ENCODE peak calls at places on chromosome 15, in six cellular contexts. C is AG09319, H is IMR-90, S is BJ, G is heart right ventricle, R is stomach. A is an unnamed sample.

GRCh38 chr15:35719964-35720507 is 174.1 kb upstream of the DPH6 start:
- DNase-seq in C (no peak), H (peak), S (no peak), G (no peak), R (no peak), A (no peak)

GRCh38 chr15:75167588-75168076 is 34.0 kb upstream of the C15orf39 start:
- DNase-seq in C (no peak), H (peak), S (no peak), G (no peak), R (no peak), A (peak)

GRCh38 chr15:27361418-27361817 is 390.4 kb downstream of the GABRG3 start:
- DNase-seq in C (no peak), H (no peak), S (no peak), G (no peak), R (no peak), A (no peak)

GRCh38 chr15:25173241-25174028 is 218.6 kb downstream of the SNRPN start:
- DNase-seq in C (no peak), H (no peak), S (no peak), G (peak), R (peak), A (no peak)

GRCh38 chr15:59284768-59285368 is 78.2 kb downstream of the LDHAL6B start:
- DNase-seq in C (no peak), H (no peak), S (no peak), G (no peak), R (no peak), A (no peak)

GRCh38 chr15:70530906-70531305 is 232.5 kb downstream of the UACA start:
- DNase-seq in C (no peak), H (no peak), S (no peak), G (no peak), R (no peak), A (no peak)

GRCh38 chr15:67880651-67881182 is 40.9 kb upstream of the RNU6-1 start:
- DNase-seq in C (no peak), H (peak), S (no peak), G (no peak), R (peak), A (no peak)

GRCh38 chr15:90701048-90701447 is 16.1 kb upstream of the BLM start:
- DNase-seq in C (no peak), H (no peak), S (no peak), G (no peak), R (no peak), A (no peak)

GRCh38 chr15:58440181-58440910 is 8.6 kb downstream of the LIPC start:
- DNase-seq in C (no peak), H (peak), S (peak), G (no peak), R (peak), A (no peak)

GRCh38 chr15:67079361-67079760 is 14.0 kb downstream of the SMAD3 start:
- DNase-seq in C (no peak), H (peak), S (no peak), G (no peak), R (no peak), A (no peak)

GRCh38 chr15:51223771-51224229 is 114.6 kb downstream of the CYP19A1 start:
- DNase-seq in C (peak), H (peak), S (peak), G (no peak), R (no peak), A (no peak)

GRCh38 chr15:63061971-63062370 is 19.4 kb downstream of the TPM1 start:
- DNase-seq in C (no peak), H (peak), S (no peak), G (no peak), R (no peak), A (no peak)

GRCh38 chr15:60442763-60443162 is 36.2 kb downstream of the ICE2 start:
- DNase-seq in C (no peak), H (peak), S (no peak), G (no peak), R (no peak), A (no peak)

GRCh38 chr15:50463423-50464358 is 39.5 kb downstream of the USP8 start:
- DNase-seq in C (peak), H (peak), S (no peak), G (no peak), R (no peak), A (no peak)

GRCh38 chr15:40785158-40785557 is 15.4 kb downstream of the C15orf62 start:
- DNase-seq in C (no peak), H (no peak), S (no peak), G (no peak), R (no peak), A (no peak)

GRCh38 chr15:65598468-65598867 is 12.5 kb downstream of the INTS14 start:
- DNase-seq in C (no peak), H (no peak), S (no peak), G (no peak), R (no peak), A (no peak)

GRCh38 chr15:65599677-65600076 is 11.3 kb downstream of the INTS14 start:
- DNase-seq in C (no peak), H (no peak), S (no peak), G (no peak), R (no peak), A (no peak)

DNA sequence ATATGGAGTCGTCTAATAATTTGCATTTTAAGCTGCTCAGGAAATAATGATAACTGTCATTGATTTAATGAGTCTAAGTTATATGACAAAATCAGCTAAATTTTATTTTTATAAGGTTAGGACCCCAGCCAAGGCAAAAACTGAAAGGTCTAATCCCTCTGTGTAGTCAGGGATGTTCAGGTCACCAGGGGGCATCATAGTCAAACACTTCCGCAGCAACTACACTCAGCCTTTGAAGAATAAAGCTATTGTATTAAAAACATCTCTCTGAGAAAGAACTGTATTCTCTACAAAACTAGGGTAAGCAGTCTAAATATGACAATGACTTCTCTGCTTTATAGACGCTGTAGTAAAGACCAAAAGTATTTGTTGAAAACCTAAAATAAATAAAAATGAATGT is 15.0 kb downstream of the INTS14 start:
- DNase-seq in C (no peak), H (no peak), S (no peak), G (no peak), R (no peak), A (peak)
- TF ChIP-seq CTCF in C (peak), H (peak), S (peak), G (peak), R (no peak), A (no peak)

DNA sequence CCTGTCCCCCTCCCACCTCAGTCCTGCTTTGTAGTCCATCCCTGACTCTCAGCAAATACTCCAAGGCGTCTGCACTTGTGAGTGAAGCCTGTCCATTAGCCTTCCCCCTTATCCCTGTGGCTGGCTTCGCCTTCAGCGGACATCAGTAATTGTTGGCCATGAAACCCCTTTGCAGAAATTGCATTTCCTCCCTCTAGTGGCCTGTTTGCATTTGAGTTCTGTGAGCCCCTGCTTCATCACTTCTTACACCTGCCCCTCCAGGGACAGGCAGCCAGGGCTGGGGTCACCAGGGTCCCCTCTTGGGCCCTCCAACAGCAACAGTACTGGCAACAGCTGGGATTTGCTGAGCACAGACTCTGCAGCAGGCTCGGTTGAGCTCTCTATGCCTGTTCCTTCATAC is 9.0 kb upstream of the LRRK1 start:
- DNase-seq in C (no peak), H (no peak), S (no peak), G (no peak), R (no peak), A (no peak)
- TF ChIP-seq CTCF in C (peak), H (no peak), S (peak), G (no peak), R (no peak), A (no peak)

GRCh38 chr15:92079047-92079446 is 225.5 kb downstream of the SLCO3A1 start:
- DNase-seq in C (no peak), H (no peak), S (no peak), G (no peak), R (no peak), A (peak)
- TF ChIP-seq CTCF in C (peak), H (peak), S (peak), G (peak), R (no peak), A (peak)

GRCh38 chr15:85792872-85793621 is 1.7 kb downstream of the KLHL25 start:
- DNase-seq in C (no peak), H (no peak), S (no peak), G (no peak), R (no peak), A (peak)

GRCh38 chr15:85795320-85795668 is 569 bp upstream of the KLHL25 start:
- DNase-seq in C (no peak), H (no peak), S (no peak), G (no peak), R (no peak), A (no peak)

GRCh38 chr15:85793641-85794597 is 806 bp downstream of the KLHL25 start:
- DNase-seq in C (no peak), H (peak), S (no peak), G (peak), R (peak), A (peak)

GRCh38 chr15:85795669-85796305 is 1.1 kb upstream of the KLHL25 start:
- DNase-seq in C (no peak), H (no peak), S (no peak), G (no peak), R (peak), A (no peak)

DNA sequence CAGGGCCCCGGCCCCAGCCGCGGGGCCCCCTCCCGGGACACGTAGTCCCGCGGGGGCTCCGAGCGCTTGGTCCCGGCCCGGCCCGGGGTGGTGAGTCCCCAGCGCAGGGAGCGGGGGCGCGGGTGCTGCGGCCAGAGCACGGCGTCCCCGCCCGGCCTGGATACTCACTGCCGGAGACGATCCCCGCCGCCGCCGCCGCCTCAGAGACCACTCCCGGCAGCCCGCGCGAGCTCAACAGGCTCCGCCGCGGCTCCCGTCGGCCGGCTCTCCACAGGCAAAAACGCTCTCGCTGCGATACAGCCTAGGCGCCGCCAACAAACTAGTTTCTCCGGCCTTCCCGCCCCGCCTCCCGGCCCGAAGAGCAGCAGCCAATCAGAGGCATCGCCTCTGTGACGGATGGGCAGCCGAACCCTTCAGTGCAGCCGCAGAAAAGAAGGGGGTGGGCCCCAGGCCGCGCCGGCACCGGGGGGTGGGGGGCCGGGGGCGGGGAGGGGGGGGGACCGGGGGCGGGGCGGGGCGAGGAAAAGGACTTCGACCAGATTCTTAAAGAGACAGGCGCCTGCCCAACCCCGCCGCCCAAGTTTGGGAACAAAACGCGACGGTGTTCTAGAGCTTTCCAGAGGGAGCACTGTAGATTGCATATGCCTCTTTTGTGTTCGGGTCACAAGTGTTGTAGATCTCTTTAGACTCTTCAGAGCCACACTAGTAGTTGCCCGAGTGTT is at the start of gene KLHL25:
- DNase-seq in C (peak), H (peak), S (peak), G (peak), R (peak), A (peak)
- TF ChIP-seq CTCF in C (no peak), H (no peak), S (no peak), G (no peak), R (no peak), A (no peak)

GRCh38 chr15:92749172-92749571 is 93.6 kb upstream of the FAM174B start:
- DNase-seq in C (no peak), H (no peak), S (no peak), G (no peak), R (no peak), A (no peak)

GRCh38 chr15:92745845-92746271 is 90.3 kb upstream of the FAM174B start:
- DNase-seq in C (no peak), H (no peak), S (no peak), G (no peak), R (no peak), A (no peak)

GRCh38 chr15:92751528-92751927 is 96.0 kb upstream of the FAM174B start:
- DNase-seq in C (no peak), H (no peak), S (no peak), G (no peak), R (no peak), A (no peak)

GRCh38 chr15:92747047-92747446 is 91.5 kb upstream of the FAM174B start:
- DNase-seq in C (no peak), H (no peak), S (no peak), G (no peak), R (no peak), A (no peak)
- TF ChIP-seq CTCF in C (no peak), H (no peak), S (no peak), G (no peak), R (no peak), A (no peak)

DNA sequence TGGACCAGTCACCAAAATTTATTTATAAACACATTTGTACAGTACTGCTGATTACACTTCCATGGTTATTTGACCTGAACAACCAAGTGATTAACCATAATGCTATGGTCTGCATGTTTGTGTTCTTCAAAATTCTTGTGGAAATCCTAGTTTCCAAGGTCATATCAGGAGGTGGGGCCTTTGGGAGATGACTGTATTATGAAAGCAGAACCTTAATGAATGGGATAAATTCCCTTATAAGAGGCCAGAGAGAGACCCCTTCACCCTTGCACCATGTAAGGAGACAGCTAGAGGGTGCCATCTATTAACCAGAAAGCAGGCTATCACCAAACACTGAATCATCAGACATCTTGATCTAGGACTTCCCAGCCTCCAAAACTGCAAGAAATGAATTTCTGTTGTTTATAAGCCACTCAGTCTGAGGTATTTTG is 1.9 kb downstream of the SCAPER start:
- DNase-seq in C (peak), H (peak), S (peak), G (no peak), R (no peak), A (peak)
- TF ChIP-seq CTCF in C (peak), H (peak), S (peak), G (peak), R (no peak), A (peak)

GRCh38 chr15:98802187-98802586 is 153.8 kb downstream of the IGF1R start:
- DNase-seq in C (no peak), H (no peak), S (no peak), G (no peak), R (no peak), A (no peak)

GRCh38 chr15:98805434-98806274 is 157.3 kb downstream of the IGF1R start:
- DNase-seq in C (no peak), H (peak), S (no peak), G (no peak), R (no peak), A (no peak)

GRCh38 chr15:98803228-98804056 is 155.1 kb downstream of the IGF1R start:
- DNase-seq in C (no peak), H (peak), S (no peak), G (no peak), R (no peak), A (no peak)

GRCh38 chr15:98806275-98806895 is 158.0 kb downstream of the IGF1R start:
- DNase-seq in C (no peak), H (no peak), S (no peak), G (no peak), R (no peak), A (no peak)

GRCh38 chr15:98804057-98804380 is 155.7 kb downstream of the IGF1R start:
- DNase-seq in C (no peak), H (peak), S (no peak), G (no peak), R (no peak), A (no peak)
- TF ChIP-seq CTCF in C (no peak), H (peak), S (peak), G (no peak), R (no peak), A (no peak)